ENCODE peak calls at places on chromosome 1, in nine cellular contexts. W is SHP77; A is GM10248; X is psoas muscle; K is D341Med; D is transverse colon; Q is stimulated activated CD8-positive, alpha-beta memory T cell treated with anti-CD3 and anti-CD28 coated beads, Interleukin-7, amount 100 ng/mL, for 1 hour; M is left ventricle myocardium inferior; U is retinal pigment epithelial cell. L is an unnamed sample.

GRCh38 chr1:202586018-202586821 is 124.0 kb downstream of the SYT2 start:
- DNase-seq in D (peak; percentile 25), W (no peak), X (peak; percentile 47), U (no peak), K (no peak), M (no peak), A (no peak), Q (no peak), L (no peak)

GRCh38 chr1:63732666-63733065 is 41.2 kb upstream of the ROR1 start:
- DNase-seq in M (no peak), D (no peak), U (no peak), X (no peak), A (no peak), W (no peak), K (no peak), Q (no peak), L (no peak)

GRCh38 chr1:186680031-186681012 is at the start of gene PTGS2:
- DNase-seq in U (peak; percentile 39), D (peak; percentile 71), K (peak; percentile 92), M (peak; percentile 67), A (peak; percentile 82), X (peak; percentile 75), W (no peak), Q (no peak), L (peak; percentile 24)

GRCh38 chr1:26826261-26827201 is at the start of gene ZDHHC18:
- DNase-seq in Q (peak; percentile 55), A (peak; percentile 88), X (peak; percentile 79), U (no peak), M (peak; percentile 73), K (peak; percentile 96), W (peak; percentile 48), D (peak; percentile 76), L (no peak)

GRCh38 chr1:7827134-7827955 is 25.5 kb downstream of the UTS2 start:
- DNase-seq in M (no peak), A (peak; percentile 61), U (no peak), W (no peak), X (no peak), D (no peak), K (no peak), Q (peak; percentile 15), L (no peak)

GRCh38 chr1:54794401-54795099 is 6.6 kb downstream of the TTC22 start:
- DNase-seq in Q (no peak), W (no peak), A (no peak), M (no peak), U (no peak), D (peak; percentile 81), X (no peak), K (no peak), L (no peak)

GRCh38 chr1:15550573-15550972 is 23.9 kb downstream of the DNAJC16 start:
- DNase-seq in A (no peak), X (no peak), M (no peak), Q (no peak), U (no peak), W (no peak), D (no peak), K (no peak), L (no peak)

GRCh38 chr1:23751050-23751814 is 8.0 kb downstream of the ELOA start:
- DNase-seq in K (peak; percentile 79), U (no peak), M (no peak), D (peak; percentile 27), A (peak; percentile 80), X (no peak), W (peak; percentile 56), Q (no peak), L (no peak)

GRCh38 chr1:202037706-202038296 is 27.4 kb downstream of the ELF3 start:
- DNase-seq in D (no peak), X (no peak), A (no peak), M (no peak), U (no peak), K (no peak), W (no peak), Q (no peak), L (no peak)

GRCh38 chr1:32962248-32962896 is 2.2 kb downstream of the RNF19B start:
- DNase-seq in A (peak; percentile 71), W (no peak), Q (no peak), K (no peak), X (no peak), M (no peak), U (no peak), D (no peak), L (no peak)

GRCh38 chr1:167219194-167219593 is 1.5 kb upstream of the POU2F1 start:
- DNase-seq in M (no peak), W (no peak), K (no peak), X (no peak), A (no peak), Q (no peak), D (no peak), U (no peak), L (no peak)

GRCh38 chr1:32991819-32992488 is 27.3 kb upstream of the RNF19B start:
- DNase-seq in U (no peak), K (no peak), X (no peak), D (no peak), M (no peak), A (no peak), W (no peak), Q (no peak), L (no peak)

GRCh38 chr1:66033781-66034180 is 241.1 kb downstream of the PDE4B start:
- DNase-seq in W (no peak), U (no peak), K (no peak), D (no peak), X (no peak), A (no peak), M (no peak), Q (no peak), L (no peak)